ENCODE peak calls at places on chromosomes 16 and 17, in seven cellular contexts. V, Z, F, J, T, L and H are unnamed samples.

GRCh38 chr17:77649717-77650211 is 308.7 kb upstream of the TNRC6C start:
- DNase-seq in V (no peak), Z (no peak), F (no peak), J (no peak), T (no peak), L (no peak), H (no peak)

GRCh38 chr16:12235110-12235509 is 258.6 kb downstream of the SNX29 start:
- DNase-seq in V (no peak), Z (no peak), F (no peak), J (no peak), T (no peak), L (no peak), H (no peak)

GRCh38 chr16:46607529-46607928 is 13.7 kb downstream of the SHCBP1 start:
- DNase-seq in V (peak), Z (no peak), F (no peak), J (no peak), T (no peak), L (no peak), H (no peak)

GRCh38 chr17:29732613-29733012 is 109.9 kb upstream of the CORO6 start:
- DNase-seq in V (no peak), Z (no peak), F (no peak), J (no peak), T (no peak), L (no peak), H (no peak)

GRCh38 chr17:79042421-79043190 is 18.6 kb downstream of the C1QTNF1 start:
- DNase-seq in V (no peak), Z (peak), F (peak), J (peak), T (no peak), L (peak), H (peak)

GRCh38 chr16:51939371-51940005 is 607.5 kb downstream of the TOX3 start:
- DNase-seq in V (no peak), Z (no peak), F (no peak), J (no peak), T (no peak), L (peak), H (no peak)

GRCh38 chr16:24440296-24440695 is 99.1 kb upstream of the RBBP6 start:
- DNase-seq in V (no peak), Z (no peak), F (no peak), J (no peak), T (no peak), L (no peak), H (no peak)

GRCh38 chr17:77325537-77325825 is 184.7 kb downstream of the SEC14L1 start:
- DNase-seq in V (no peak), Z (no peak), F (no peak), J (no peak), T (no peak), L (peak), H (no peak)

GRCh38 chr17:65156835-65157565 is 19.8 kb downstream of the RGS9 start:
- DNase-seq in V (no peak), Z (no peak), F (peak), J (no peak), T (no peak), L (no peak), H (no peak)

GRCh38 chr17:74429604-74430384 is 2.1 kb upstream of the GPRC5C start:
- DNase-seq in V (no peak), Z (peak), F (peak), J (peak), T (no peak), L (no peak), H (peak)

GRCh38 chr16:46828943-46829342 is 2.0 kb downstream of the C16orf87 start:
- DNase-seq in V (no peak), Z (no peak), F (no peak), J (no peak), T (no peak), L (no peak), H (no peak)

GRCh38 chr16:62038225-62038624 is 2.0 kb upstream of the CDH8 start:
- DNase-seq in V (no peak), Z (no peak), F (no peak), J (no peak), T (no peak), L (no peak), H (no peak)

GRCh38 chr17:36679815-36680467 is 78.6 kb downstream of the MRM1 start:
- DNase-seq in V (no peak), Z (no peak), F (no peak), J (no peak), T (no peak), L (peak), H (no peak)

GRCh38 chr16:23423496-23424049 is 29.4 kb downstream of the COG7 start:
- DNase-seq in V (peak), Z (peak), F (peak), J (peak), T (no peak), L (no peak), H (peak)

GRCh38 chr17:63495471-63495870 is 18.6 kb downstream of the ACE start:
- DNase-seq in V (no peak), Z (no peak), F (no peak), J (no peak), T (no peak), L (no peak), H (no peak)

GRCh38 chr17:63941751-63942150 is 9.6 kb upstream of the CD79B start:
- DNase-seq in V (no peak), Z (no peak), F (no peak), J (no peak), T (no peak), L (no peak), H (no peak)

GRCh38 chr17:57566724-57567123 is 178.4 kb downstream of the CCDC182 start:
- DNase-seq in V (no peak), Z (no peak), F (no peak), J (no peak), T (no peak), L (no peak), H (no peak)

GRCh38 chr17:8153957-8154607 is 1.9 kb upstream of the PER1 start:
- DNase-seq in V (peak), Z (peak), F (peak), J (peak), T (peak), L (peak), H (peak)
- TF ChIP-seq POLR2AphosphoS5 in V (peak), Z (peak), F (peak), J (peak), T (no peak), L (peak), H (peak)

GRCh38 chr17:9406046-9406631 is 169.5 kb downstream of the STX8 start:
- DNase-seq in V (no peak), Z (no peak), F (no peak), J (no peak), T (no peak), L (no peak), H (no peak)
- TF ChIP-seq POLR2AphosphoS5 in V (no peak), Z (no peak), F (no peak), J (no peak), T (no peak), L (no peak), H (no peak)

GRCh38 chr16:2968738-2969544 is at the start of gene PAQR4:
- DNase-seq in V (peak), Z (peak), F (peak), J (peak), T (peak), L (peak), H (peak)
- TF ChIP-seq POLR2AphosphoS5 in V (peak), Z (peak), F (no peak), J (no peak), T (peak), L (no peak), H (peak)

DNA sequence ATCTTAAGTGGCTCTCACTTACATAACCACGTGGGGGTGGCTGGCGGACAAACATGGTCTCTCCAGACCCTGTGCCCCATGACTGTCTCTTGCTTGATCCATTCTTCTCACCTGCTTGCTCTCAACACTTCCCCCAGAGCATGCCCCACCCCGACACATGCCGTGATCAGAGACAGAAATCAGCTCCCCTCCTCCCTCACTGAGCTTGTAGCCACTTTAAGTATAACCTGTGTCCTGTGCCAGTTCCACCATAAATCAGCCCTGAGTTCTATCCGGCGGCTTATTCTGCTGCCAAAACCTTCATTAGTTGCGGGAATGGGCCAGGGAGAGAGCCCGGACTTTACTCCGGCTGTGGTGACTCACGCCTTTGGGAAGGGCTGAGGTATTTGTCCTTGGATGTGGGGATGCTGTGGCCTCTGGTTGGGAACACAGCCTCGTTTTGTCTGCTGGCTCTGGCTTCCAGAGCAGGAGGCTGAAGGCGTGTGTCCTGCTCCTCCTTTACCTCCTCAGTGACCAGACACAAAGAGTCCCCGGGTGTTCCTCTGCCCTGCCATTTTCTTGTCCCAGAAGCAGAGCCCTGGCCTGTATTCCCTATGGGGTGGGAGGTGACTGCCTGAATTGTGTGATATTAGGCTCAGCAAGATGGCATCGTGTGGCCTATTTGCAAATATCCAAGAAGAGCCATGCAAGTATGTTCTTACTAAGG is 21.1 kb downstream of the ANKRD40 start:
- DNase-seq in V (peak), Z (peak), F (peak), J (peak), T (no peak), L (no peak), H (peak)
- TF ChIP-seq POLR2AphosphoS5 in V (no peak), Z (peak), F (peak), J (peak), T (no peak), L (peak), H (peak)